ENCODE peak calls at places on chromosomes 4 and X, in four cellular contexts. G is spleen, M is GM23338, T is SK-N-SH. U is an unnamed sample.

GRCh38 chr4:138275946-138276621 is 33.9 kb upstream of the SLC7A11 start:
- DNase-seq in G (no peak), M (no peak), T (no peak), U (no peak)

GRCh38 chr4:53015681-53016080 is 153.6 kb downstream of the RASL11B start:
- DNase-seq in G (no peak), M (peak), T (peak), U (no peak)

GRCh38 chr4:103150677-103151076 is 47.5 kb downstream of the CENPE start:
- DNase-seq in G (no peak), M (no peak), T (no peak), U (no peak)

GRCh38 chrX:148380614-148381561 is 119.5 kb upstream of the AFF2 start:
- DNase-seq in G (no peak), M (no peak), T (no peak), U (no peak)

GRCh38 chrX:111881715-111882114 is 5.7 kb downstream of the TRPC5OS start:
- DNase-seq in G (no peak), M (no peak), T (no peak), U (no peak)

GRCh38 chr4:167032876-167033275 is 201.4 kb downstream of the SPOCK3 start:
- DNase-seq in G (no peak), M (no peak), T (no peak), U (no peak)

GRCh38 chr4:186017801-186018200 is 51.2 kb upstream of the TLR3 start:
- DNase-seq in G (no peak), M (no peak), T (no peak), U (no peak)

GRCh38 chrX:120759685-120760084 is 116.0 kb downstream of the CT47B1 start:
- DNase-seq in G (no peak), M (no peak), T (no peak), U (no peak)

GRCh38 chr4:6030679-6031078 is 12.4 kb upstream of the C4orf50 start:
- DNase-seq in G (no peak), M (no peak), T (no peak), U (no peak)

GRCh38 chr4:110793890-110794588 is 171.2 kb upstream of the PITX2 start:
- DNase-seq in G (no peak), M (peak), T (no peak), U (no peak)

GRCh38 chr4:15562623-15563022 is 92.5 kb downstream of the FBXL5 start:
- DNase-seq in G (no peak), M (no peak), T (no peak), U (no peak)

GRCh38 chr4:5631352-5632042 is 76.9 kb downstream of the EVC2 start:
- DNase-seq in G (no peak), M (no peak), T (no peak), U (no peak)

GRCh38 chrX:53440631-53441517 is 6.7 kb upstream of the HSD17B10 start:
- DNase-seq in G (peak), M (peak), T (peak), U (no peak)

GRCh38 chrX:53438832-53439230 is 4.7 kb upstream of the HSD17B10 start:
- DNase-seq in G (no peak), M (no peak), T (no peak), U (no peak)

GRCh38 chrX:53438174-53438831 is 4.1 kb upstream of the HSD17B10 start:
- DNase-seq in G (no peak), M (no peak), T (no peak), U (no peak)

GRCh38 chrX:53441531-53442321 is 7.6 kb upstream of the HSD17B10 start:
- DNase-seq in G (peak), M (peak), T (peak), U (no peak)

DNA sequence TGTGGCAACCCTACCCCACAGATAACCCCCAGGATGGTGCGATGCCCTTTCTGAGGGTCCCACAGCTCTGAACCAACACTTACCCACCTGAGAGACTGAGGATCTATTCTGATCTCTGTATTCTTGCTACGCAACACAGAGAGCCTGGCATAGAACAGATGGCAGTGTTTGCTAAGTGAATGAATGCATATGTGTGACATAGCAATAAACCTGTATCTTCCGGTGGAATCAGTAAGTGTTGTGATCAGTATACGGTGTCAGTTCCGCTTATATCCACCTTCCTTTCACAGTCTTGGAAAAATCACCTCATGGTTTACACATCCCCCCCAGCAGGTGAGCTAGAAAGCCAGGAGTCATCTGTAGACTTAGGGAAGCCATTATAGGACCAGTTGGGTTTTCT is 5.9 kb upstream of the HSD17B10 start:
- DNase-seq in G (no peak), M (no peak), T (no peak), U (no peak)
- TF ChIP-seq POLR2AphosphoS5 in G (no peak), M (no peak), T (no peak), U (no peak)

GRCh38 chr4:157076578-157076947 is 613 bp downstream of the GLRB start:
- DNase-seq in G (no peak), M (peak), T (peak), U (no peak)
- H3K27ac ChIP-seq in G (no peak), M (no peak), T (no peak), U (no peak)

DNA sequence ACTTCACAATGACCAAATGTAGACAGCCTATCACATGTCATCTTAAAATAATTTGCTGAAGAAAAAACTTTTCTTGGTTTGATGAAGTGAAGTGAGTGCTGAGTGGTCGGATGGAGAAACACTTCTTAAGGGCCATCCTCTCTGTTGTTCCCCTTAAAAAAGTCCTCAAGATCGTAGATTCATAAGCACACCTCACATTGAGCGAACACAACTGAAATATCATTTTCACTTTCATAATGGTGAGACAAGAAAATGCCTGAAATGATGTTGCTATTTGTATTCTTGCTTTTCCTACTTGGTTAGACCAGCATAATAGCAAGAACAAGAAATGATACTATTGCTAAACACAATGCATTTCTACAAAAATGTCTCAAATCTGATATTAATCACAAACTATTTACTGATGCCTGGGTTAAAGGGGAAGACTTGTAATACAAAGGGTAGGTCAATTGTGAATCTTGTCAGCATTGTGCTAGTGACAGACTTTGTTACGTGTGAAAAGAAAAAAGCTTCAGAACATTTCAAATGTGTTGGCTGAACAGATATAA is 305.6 kb upstream of the NR3C2 start:
- DNase-seq in G (no peak), M (no peak), T (no peak), U (no peak)
- TF ChIP-seq POLR2AphosphoS5 in G (no peak), M (no peak), T (no peak), U (no peak)

GRCh38 chrX:7372843-7373525 is 225.0 kb upstream of the PUDP start:
- DNase-seq in G (no peak), M (no peak), T (no peak), U (no peak)

GRCh38 chrX:7378406-7378805 is 230.5 kb upstream of the PUDP start:
- DNase-seq in G (no peak), M (no peak), T (no peak), U (no peak)
- H3K27ac ChIP-seq in G (no peak), M (no peak), T (no peak), U (no peak)

GRCh38 chrX:17425151-17425550 is 50.2 kb downstream of the NHS start:
- DNase-seq in G (no peak), M (no peak), T (no peak), U (no peak)
- TF ChIP-seq POLR2AphosphoS5 in G (peak), M (no peak), T (no peak), U (no peak)

GRCh38 chr4:177119021-177119461 is 190.6 kb upstream of the NEIL3 start:
- DNase-seq in G (no peak), M (no peak), T (no peak), U (no peak)
- H3K27ac ChIP-seq in G (no peak), M (no peak), T (peak), U (no peak)

GRCh38 chr4:10074076-10074766 is 42.4 kb downstream of the WDR1 start:
- DNase-seq in G (no peak), M (no peak), T (no peak), U (no peak)

GRCh38 chr4:10075158-10075863 is 41.3 kb downstream of the WDR1 start:
- DNase-seq in G (no peak), M (no peak), T (no peak), U (no peak)

GRCh38 chr4:10069065-10069626 is 47.5 kb downstream of the WDR1 start:
- DNase-seq in G (no peak), M (no peak), T (no peak), U (no peak)

GRCh38 chr4:10074767-10075105 is 41.9 kb downstream of the WDR1 start:
- DNase-seq in G (no peak), M (peak), T (no peak), U (no peak)

GRCh38 chr4:10072420-10073017 is 44.1 kb downstream of the WDR1 start:
- DNase-seq in G (no peak), M (no peak), T (no peak), U (no peak)
- TF ChIP-seq POLR2AphosphoS5 in G (peak), M (peak), T (no peak), U (no peak)